ENCODE peak calls at places on chromosomes 6 and 20, in ten cellular contexts. One of them, this sample, is unnamed.

GRCh38 chr6:65984089-65984488 is 277.1 kb upstream of the EYS start:
- DNase-seq in HepG2: no peak
- DNase-seq in GM12891: no peak
- DNase-seq in H1: no peak
- DNase-seq in breast epithelium: no peak
- DNase-seq in HCT116: no peak
- DNase-seq in transverse colon: no peak
- DNase-seq in stomach: no peak
- DNase-seq in sigmoid colon: no peak
- DNase-seq in suprapubic skin: no peak
- DNase-seq in this sample: no peak

GRCh38 chr6:132357120-132357519 is 44.2 kb downstream of the MOXD1 start:
- DNase-seq in HepG2: no peak
- DNase-seq in GM12891: no peak
- DNase-seq in H1: no peak
- DNase-seq in breast epithelium: no peak
- DNase-seq in HCT116: no peak
- DNase-seq in transverse colon: no peak
- DNase-seq in stomach: no peak
- DNase-seq in sigmoid colon: no peak
- DNase-seq in suprapubic skin: no peak
- DNase-seq in this sample: no peak

GRCh38 chr20:5864873-5865582 is 85.3 kb downstream of the TRMT6 start:
- DNase-seq in HepG2: no peak
- DNase-seq in GM12891: no peak
- DNase-seq in H1: no peak
- DNase-seq in breast epithelium: no peak
- DNase-seq in HCT116: no peak
- DNase-seq in transverse colon: no peak
- DNase-seq in stomach: no peak
- DNase-seq in sigmoid colon: no peak
- DNase-seq in suprapubic skin: no peak
- DNase-seq in this sample: no peak

GRCh38 chr6:79684821-79685220 is 53.7 kb downstream of the SH3BGRL2 start:
- DNase-seq in HepG2: no peak
- DNase-seq in GM12891: no peak
- DNase-seq in H1: no peak
- DNase-seq in breast epithelium: no peak
- DNase-seq in HCT116: no peak
- DNase-seq in transverse colon: no peak
- DNase-seq in stomach: no peak
- DNase-seq in sigmoid colon: no peak
- DNase-seq in suprapubic skin: no peak
- DNase-seq in this sample: no peak

GRCh38 chr20:23662276-23662870 is 24.6 kb upstream of the CST3 start:
- DNase-seq in HepG2: no peak
- DNase-seq in GM12891: no peak
- DNase-seq in H1: no peak
- DNase-seq in breast epithelium: no peak
- DNase-seq in HCT116: no peak
- DNase-seq in transverse colon: no peak
- DNase-seq in stomach: no peak
- DNase-seq in sigmoid colon: no peak
- DNase-seq in suprapubic skin: no peak
- DNase-seq in this sample: no peak

GRCh38 chr6:145241039-145241438 is 494.3 kb downstream of the EPM2A start:
- DNase-seq in HepG2: peak; percentile 26
- DNase-seq in GM12891: no peak
- DNase-seq in H1: no peak
- DNase-seq in breast epithelium: no peak
- DNase-seq in HCT116: no peak
- DNase-seq in transverse colon: no peak
- DNase-seq in stomach: no peak
- DNase-seq in sigmoid colon: no peak
- DNase-seq in suprapubic skin: no peak
- DNase-seq in this sample: no peak

GRCh38 chr20:62735331-62735821 is 26.7 kb downstream of the NTSR1 start:
- DNase-seq in HepG2: no peak
- DNase-seq in GM12891: no peak
- DNase-seq in H1: no peak
- DNase-seq in breast epithelium: no peak
- DNase-seq in HCT116: peak; percentile 89
- DNase-seq in transverse colon: peak; percentile 5
- DNase-seq in stomach: no peak
- DNase-seq in sigmoid colon: no peak
- DNase-seq in suprapubic skin: no peak
- DNase-seq in this sample: no peak

GRCh38 chr6:7328159-7328713 is 15.2 kb upstream of the SSR1 start:
- DNase-seq in HepG2: no peak
- DNase-seq in GM12891: no peak
- DNase-seq in H1: no peak
- DNase-seq in breast epithelium: no peak
- DNase-seq in HCT116: no peak
- DNase-seq in transverse colon: no peak
- DNase-seq in stomach: no peak
- DNase-seq in sigmoid colon: no peak
- DNase-seq in suprapubic skin: no peak
- DNase-seq in this sample: no peak

GRCh38 chr20:57679113-57679512 is 30.7 kb downstream of the PMEPA1 start:
- DNase-seq in HepG2: no peak
- DNase-seq in GM12891: no peak
- DNase-seq in H1: no peak
- DNase-seq in breast epithelium: no peak
- DNase-seq in HCT116: no peak
- DNase-seq in transverse colon: no peak
- DNase-seq in stomach: no peak
- DNase-seq in sigmoid colon: no peak
- DNase-seq in suprapubic skin: no peak
- DNase-seq in this sample: no peak

GRCh38 chr20:57680934-57681914 is 28.6 kb downstream of the PMEPA1 start:
- DNase-seq in HepG2: no peak
- DNase-seq in GM12891: no peak
- DNase-seq in H1: no peak
- DNase-seq in breast epithelium: no peak
- DNase-seq in HCT116: no peak
- DNase-seq in transverse colon: peak; percentile 51
- DNase-seq in stomach: no peak
- DNase-seq in sigmoid colon: no peak
- DNase-seq in suprapubic skin: no peak
- DNase-seq in this sample: no peak

GRCh38 chr20:57682184-57683038 is 27.4 kb downstream of the PMEPA1 start:
- DNase-seq in HepG2: no peak
- DNase-seq in GM12891: no peak
- DNase-seq in H1: no peak
- DNase-seq in breast epithelium: no peak
- DNase-seq in HCT116: no peak
- DNase-seq in transverse colon: peak; percentile 58
- DNase-seq in stomach: no peak
- DNase-seq in sigmoid colon: no peak
- DNase-seq in suprapubic skin: no peak
- DNase-seq in this sample: no peak

GRCh38 chr20:57678340-57678739 is 31.5 kb downstream of the PMEPA1 start:
- DNase-seq in HepG2: no peak
- DNase-seq in GM12891: no peak
- DNase-seq in H1: no peak
- DNase-seq in breast epithelium: no peak
- DNase-seq in HCT116: no peak
- DNase-seq in transverse colon: peak; percentile 47
- DNase-seq in stomach: no peak
- DNase-seq in sigmoid colon: no peak
- DNase-seq in suprapubic skin: no peak
- DNase-seq in this sample: no peak

DNA sequence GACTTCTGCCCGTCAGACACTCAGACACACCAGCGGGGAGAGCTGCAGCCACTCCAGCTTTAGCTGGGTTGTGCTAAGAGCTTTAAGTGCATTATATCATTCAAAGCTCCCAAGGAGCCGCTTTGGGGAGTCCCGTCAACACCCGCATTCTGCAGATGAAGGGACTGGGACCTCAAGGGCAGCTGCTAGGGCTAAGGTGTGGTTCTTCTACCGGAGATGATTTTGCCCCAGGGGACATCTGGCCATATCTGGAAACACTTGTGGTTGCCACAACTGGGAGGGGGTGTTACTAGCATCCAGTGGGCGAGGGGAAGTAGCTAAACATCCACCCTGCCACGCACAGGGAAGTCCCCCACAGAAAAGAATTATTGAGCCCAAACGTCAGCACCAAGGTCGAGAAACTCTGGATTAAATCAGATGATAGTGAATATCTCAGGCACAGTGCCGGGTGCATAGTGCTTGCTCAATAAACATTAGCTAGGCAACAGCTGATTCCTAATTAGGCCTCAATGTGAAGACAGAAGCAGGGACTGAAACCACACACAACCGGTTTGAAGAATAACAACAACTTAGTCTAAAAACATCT is 29.6 kb downstream of the PMEPA1 start:
- DNase-seq in HepG2: no peak
- DNase-seq in GM12891: no peak
- DNase-seq in H1: no peak
- DNase-seq in breast epithelium: no peak
- DNase-seq in HCT116: no peak
- DNase-seq in transverse colon: peak; percentile 37
- DNase-seq in stomach: no peak
- DNase-seq in sigmoid colon: no peak
- DNase-seq in suprapubic skin: no peak
- DNase-seq in this sample: peak; percentile 57
- TF ChIP-seq POLR2AphosphoS5 in HepG2: no peak
- TF ChIP-seq POLR2AphosphoS5 in GM12891: peak; percentile 26
- TF ChIP-seq POLR2AphosphoS5 in H1: no peak
- TF ChIP-seq POLR2AphosphoS5 in breast epithelium: no peak
- TF ChIP-seq POLR2AphosphoS5 in HCT116: no peak
- TF ChIP-seq POLR2AphosphoS5 in transverse colon: no peak
- TF ChIP-seq POLR2AphosphoS5 in stomach: no peak
- TF ChIP-seq POLR2AphosphoS5 in sigmoid colon: no peak
- TF ChIP-seq POLR2AphosphoS5 in suprapubic skin: no peak
- TF ChIP-seq POLR2AphosphoS5 in this sample: no peak

GRCh38 chr6:26288155-26288554 is 76.8 kb upstream of the BTN3A2 start:
- DNase-seq in HepG2: no peak
- DNase-seq in GM12891: no peak
- DNase-seq in H1: no peak
- DNase-seq in breast epithelium: no peak
- DNase-seq in HCT116: no peak
- DNase-seq in transverse colon: no peak
- DNase-seq in stomach: no peak
- DNase-seq in sigmoid colon: no peak
- DNase-seq in suprapubic skin: no peak
- DNase-seq in this sample: no peak

GRCh38 chr6:26284537-26285142 is 80.4 kb upstream of the BTN3A2 start:
- DNase-seq in HepG2: no peak
- DNase-seq in GM12891: no peak
- DNase-seq in H1: peak; percentile 59
- DNase-seq in breast epithelium: peak; percentile 49
- DNase-seq in HCT116: no peak
- DNase-seq in transverse colon: peak; percentile 69
- DNase-seq in stomach: peak; percentile 55
- DNase-seq in sigmoid colon: peak; percentile 87
- DNase-seq in suprapubic skin: peak; percentile 85
- DNase-seq in this sample: no peak

GRCh38 chr6:26280409-26280808 is 84.6 kb upstream of the BTN3A2 start:
- DNase-seq in HepG2: no peak
- DNase-seq in GM12891: no peak
- DNase-seq in H1: no peak
- DNase-seq in breast epithelium: no peak
- DNase-seq in HCT116: no peak
- DNase-seq in transverse colon: no peak
- DNase-seq in stomach: no peak
- DNase-seq in sigmoid colon: no peak
- DNase-seq in suprapubic skin: no peak
- DNase-seq in this sample: no peak

GRCh38 chr6:26286168-26286854 is 78.7 kb upstream of the BTN3A2 start:
- DNase-seq in HepG2: peak; percentile 63
- DNase-seq in GM12891: no peak
- DNase-seq in H1: peak; percentile 86
- DNase-seq in breast epithelium: peak; percentile 67
- DNase-seq in HCT116: no peak
- DNase-seq in transverse colon: peak; percentile 83
- DNase-seq in stomach: peak; percentile 78
- DNase-seq in sigmoid colon: peak; percentile 88
- DNase-seq in suprapubic skin: no peak
- DNase-seq in this sample: no peak

GRCh38 chr6:26285143-26286134 is 79.6 kb upstream of the BTN3A2 start:
- DNase-seq in HepG2: peak; percentile 93
- DNase-seq in GM12891: no peak
- DNase-seq in H1: peak; percentile 94
- DNase-seq in breast epithelium: peak; percentile 98
- DNase-seq in HCT116: peak; percentile 92
- DNase-seq in transverse colon: peak; percentile 99
- DNase-seq in stomach: peak; percentile 96
- DNase-seq in sigmoid colon: peak; percentile 99
- DNase-seq in suprapubic skin: peak; percentile 98
- DNase-seq in this sample: peak; percentile 54
- TF ChIP-seq POLR2A in HepG2: peak; percentile 92
- TF ChIP-seq POLR2A in GM12891: peak; percentile 99
- TF ChIP-seq POLR2A in H1: peak; percentile 100
- TF ChIP-seq POLR2A in breast epithelium: peak; percentile 87
- TF ChIP-seq POLR2A in HCT116: peak; percentile 98
- TF ChIP-seq POLR2A in transverse colon: peak; percentile 98
- TF ChIP-seq POLR2A in stomach: no peak
- TF ChIP-seq POLR2A in sigmoid colon: peak; percentile 82
- TF ChIP-seq POLR2A in suprapubic skin: peak; percentile 68
- TF ChIP-seq POLR2A in this sample: peak; percentile 96

GRCh38 chr6:33578588-33579011 is 1.5 kb downstream of the BAK1 start:
- DNase-seq in HepG2: no peak
- DNase-seq in GM12891: peak; percentile 68
- DNase-seq in H1: no peak
- DNase-seq in breast epithelium: no peak
- DNase-seq in HCT116: no peak
- DNase-seq in transverse colon: peak; percentile 75
- DNase-seq in stomach: peak; percentile 46
- DNase-seq in sigmoid colon: no peak
- DNase-seq in suprapubic skin: no peak
- DNase-seq in this sample: peak; percentile 78

GRCh38 chr6:33581186-33581585 is 1.1 kb upstream of the BAK1 start:
- DNase-seq in HepG2: no peak
- DNase-seq in GM12891: no peak
- DNase-seq in H1: no peak
- DNase-seq in breast epithelium: no peak
- DNase-seq in HCT116: no peak
- DNase-seq in transverse colon: no peak
- DNase-seq in stomach: no peak
- DNase-seq in sigmoid colon: no peak
- DNase-seq in suprapubic skin: no peak
- DNase-seq in this sample: no peak

GRCh38 chr6:33577718-33578117 is 2.4 kb downstream of the BAK1 start:
- DNase-seq in HepG2: no peak
- DNase-seq in GM12891: no peak
- DNase-seq in H1: no peak
- DNase-seq in breast epithelium: no peak
- DNase-seq in HCT116: no peak
- DNase-seq in transverse colon: peak; percentile 75
- DNase-seq in stomach: no peak
- DNase-seq in sigmoid colon: no peak
- DNase-seq in suprapubic skin: no peak
- DNase-seq in this sample: no peak

GRCh38 chr6:33578164-33578563 is 1.9 kb downstream of the BAK1 start:
- DNase-seq in HepG2: no peak
- DNase-seq in GM12891: no peak
- DNase-seq in H1: no peak
- DNase-seq in breast epithelium: no peak
- DNase-seq in HCT116: no peak
- DNase-seq in transverse colon: no peak
- DNase-seq in stomach: no peak
- DNase-seq in sigmoid colon: no peak
- DNase-seq in suprapubic skin: no peak
- DNase-seq in this sample: no peak

DNA sequence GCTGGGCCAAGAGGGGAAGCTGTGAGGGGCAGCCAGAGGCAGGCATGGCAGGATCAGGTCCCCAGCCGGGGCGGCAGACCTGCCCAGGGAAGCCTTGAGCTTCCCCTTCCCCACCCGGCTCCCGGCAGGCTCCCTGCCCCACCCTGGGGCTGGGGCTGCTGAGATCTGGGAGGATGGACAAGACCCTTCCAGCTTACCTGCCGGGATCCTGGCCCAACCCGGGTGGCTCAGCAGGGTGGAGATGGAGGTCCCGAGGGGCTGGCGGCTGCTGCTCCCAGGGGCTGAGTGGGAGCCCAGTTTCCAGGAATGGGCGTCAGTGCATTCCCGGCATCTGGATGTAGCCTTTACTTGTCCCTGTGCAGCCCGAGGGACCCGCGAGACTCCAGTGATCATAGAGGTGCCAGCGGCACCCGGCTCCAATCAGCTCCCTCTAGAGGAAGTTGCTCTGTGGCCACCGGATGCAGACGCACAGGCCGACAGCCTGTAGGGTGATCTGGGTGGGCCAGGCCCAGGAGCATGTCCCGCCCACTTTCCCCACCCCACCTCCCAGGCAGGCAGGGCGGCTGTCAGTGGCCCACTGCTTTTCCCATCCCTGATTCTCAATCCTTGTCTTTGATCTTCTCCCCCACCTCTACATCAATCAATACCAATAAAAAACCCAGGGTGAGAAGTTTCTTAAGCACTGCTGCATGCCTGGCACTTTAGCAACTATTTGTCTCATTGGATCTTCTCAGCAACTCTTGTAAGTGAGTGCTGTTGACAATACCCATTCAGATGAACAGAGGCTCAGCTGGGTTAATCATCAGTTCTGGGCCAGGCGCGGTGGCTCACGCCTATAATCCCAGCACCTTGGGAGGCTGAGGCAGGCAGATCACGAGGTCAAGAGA is at the start of gene BAK1:
- DNase-seq in HepG2: peak; percentile 93
- DNase-seq in GM12891: peak; percentile 94
- DNase-seq in H1: peak; percentile 87
- DNase-seq in breast epithelium: peak; percentile 86
- DNase-seq in HCT116: peak; percentile 83
- DNase-seq in transverse colon: peak; percentile 95
- DNase-seq in stomach: peak; percentile 93
- DNase-seq in sigmoid colon: peak; percentile 97
- DNase-seq in suprapubic skin: peak; percentile 94
- DNase-seq in this sample: peak; percentile 96
- TF ChIP-seq POLR2AphosphoS5 in HepG2: peak; percentile 69
- TF ChIP-seq POLR2AphosphoS5 in GM12891: peak; percentile 47
- TF ChIP-seq POLR2AphosphoS5 in H1: peak; percentile 23
- TF ChIP-seq POLR2AphosphoS5 in breast epithelium: no peak
- TF ChIP-seq POLR2AphosphoS5 in HCT116: peak; percentile 91
- TF ChIP-seq POLR2AphosphoS5 in transverse colon: peak; percentile 97
- TF ChIP-seq POLR2AphosphoS5 in stomach: peak; percentile 82
- TF ChIP-seq POLR2AphosphoS5 in sigmoid colon: peak; percentile 71
- TF ChIP-seq POLR2AphosphoS5 in suprapubic skin: no peak
- TF ChIP-seq POLR2AphosphoS5 in this sample: peak; percentile 76

DNA sequence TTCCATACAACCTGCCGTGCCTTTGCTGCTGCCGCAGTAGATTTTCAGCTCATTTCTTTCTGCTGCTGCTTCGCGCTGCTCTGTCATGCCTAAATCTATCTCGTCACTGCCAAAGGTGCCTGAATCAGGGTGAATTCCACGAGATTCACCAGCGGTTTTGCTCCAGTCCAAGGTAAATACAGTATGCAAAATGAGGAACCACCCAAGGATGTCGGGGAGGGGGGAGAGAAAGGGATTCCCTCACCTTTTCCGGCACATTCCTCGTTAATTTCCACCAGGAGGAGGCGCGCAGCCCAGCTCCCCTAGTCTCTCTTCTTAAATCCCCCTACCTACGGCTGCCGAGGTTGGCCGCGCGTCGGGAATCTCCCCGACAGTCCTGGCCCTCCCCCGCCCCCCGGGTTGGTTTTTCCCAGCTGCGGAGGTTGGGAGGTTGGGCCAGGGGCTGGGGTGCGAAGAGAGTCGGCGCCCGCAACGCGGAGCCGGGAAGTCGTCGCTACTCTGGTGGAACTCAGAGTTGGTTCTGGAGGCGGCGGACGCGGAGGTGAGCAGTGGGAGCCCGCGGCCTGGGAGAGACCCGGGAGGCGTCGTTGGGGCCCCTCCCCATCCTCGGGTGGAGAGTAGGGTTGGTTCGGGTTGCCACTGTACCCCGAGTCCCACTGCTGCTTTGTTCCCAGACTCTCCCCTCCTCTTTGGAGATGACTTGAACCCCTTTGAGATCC is at the start of gene TPBG:
- DNase-seq in HepG2: peak; percentile 27
- DNase-seq in GM12891: peak; percentile 13
- DNase-seq in H1: peak; percentile 90
- DNase-seq in breast epithelium: peak; percentile 24
- DNase-seq in HCT116: peak; percentile 47
- DNase-seq in transverse colon: peak; percentile 61
- DNase-seq in stomach: peak; percentile 58
- DNase-seq in sigmoid colon: peak; percentile 70
- DNase-seq in suprapubic skin: peak; percentile 83
- DNase-seq in this sample: peak; percentile 31
- TF ChIP-seq POLR2A in HepG2: no peak
- TF ChIP-seq POLR2A in GM12891: no peak
- TF ChIP-seq POLR2A in H1: peak; percentile 55
- TF ChIP-seq POLR2A in breast epithelium: peak; percentile 67
- TF ChIP-seq POLR2A in HCT116: peak; percentile 38
- TF ChIP-seq POLR2A in transverse colon: peak; percentile 49
- TF ChIP-seq POLR2A in stomach: no peak
- TF ChIP-seq POLR2A in sigmoid colon: no peak
- TF ChIP-seq POLR2A in suprapubic skin: peak; percentile 21
- TF ChIP-seq POLR2A in this sample: peak; percentile 55

This sample was measured in GM12892.